ENCODE peak calls at places on chromosomes 2 and 18, in eight cellular contexts. One of them, this sample, is unnamed.

GRCh38 chr18:54881229-54881753 is 53.0 kb downstream of the RAB27B start:
- DNase-seq in nucleus accumbens: no peak
- DNase-seq in KBM-7: no peak
- DNase-seq in PC-3: no peak
- DNase-seq in activated CD8-positive, alpha-beta memory T cell treated with anti-CD3 and anti-CD28 coated beads for 48 hours: no peak
- DNase-seq in breast epithelium: no peak
- DNase-seq in GM20000: no peak
- DNase-seq in NCI-H69: no peak
- DNase-seq in this sample: no peak

GRCh38 chr2:106956879-106957278 is 70.9 kb upstream of the ST6GAL2 start:
- DNase-seq in PC-3: peak
- DNase-seq in breast epithelium: no peak
- DNase-seq in nucleus accumbens: no peak
- DNase-seq in NCI-H69: peak
- DNase-seq in activated CD8-positive, alpha-beta memory T cell treated with anti-CD3 and anti-CD28 coated beads for 48 hours: no peak
- DNase-seq in KBM-7: no peak
- DNase-seq in GM20000: no peak
- DNase-seq in this sample: no peak

GRCh38 chr18:9898792-9899549 is 13.2 kb downstream of the TXNDC2 start:
- DNase-seq in GM20000: no peak
- DNase-seq in activated CD8-positive, alpha-beta memory T cell treated with anti-CD3 and anti-CD28 coated beads for 48 hours: no peak
- DNase-seq in breast epithelium: no peak
- DNase-seq in PC-3: peak
- DNase-seq in KBM-7: peak
- DNase-seq in nucleus accumbens: no peak
- DNase-seq in NCI-H69: peak
- DNase-seq in this sample: no peak

GRCh38 chr2:237143676-237144440 is 58.2 kb downstream of the COPS8 start:
- DNase-seq in breast epithelium: no peak
- DNase-seq in GM20000: no peak
- DNase-seq in NCI-H69: no peak
- DNase-seq in nucleus accumbens: no peak
- DNase-seq in KBM-7: no peak
- DNase-seq in PC-3: peak
- DNase-seq in activated CD8-positive, alpha-beta memory T cell treated with anti-CD3 and anti-CD28 coated beads for 48 hours: no peak
- DNase-seq in this sample: no peak

GRCh38 chr2:26541401-26542193 is 63.7 kb upstream of the OTOF start:
- DNase-seq in NCI-H69: peak
- DNase-seq in breast epithelium: no peak
- DNase-seq in KBM-7: no peak
- DNase-seq in GM20000: no peak
- DNase-seq in activated CD8-positive, alpha-beta memory T cell treated with anti-CD3 and anti-CD28 coated beads for 48 hours: no peak
- DNase-seq in nucleus accumbens: no peak
- DNase-seq in PC-3: no peak
- DNase-seq in this sample: no peak

GRCh38 chr2:221649045-221649444 is 76.9 kb upstream of the EPHA4 start:
- DNase-seq in NCI-H69: peak
- DNase-seq in KBM-7: no peak
- DNase-seq in breast epithelium: no peak
- DNase-seq in activated CD8-positive, alpha-beta memory T cell treated with anti-CD3 and anti-CD28 coated beads for 48 hours: no peak
- DNase-seq in PC-3: no peak
- DNase-seq in GM20000: no peak
- DNase-seq in nucleus accumbens: no peak
- DNase-seq in this sample: peak

GRCh38 chr2:227252831-227253230 is 72.2 kb upstream of the MFF start:
- DNase-seq in KBM-7: no peak
- DNase-seq in NCI-H69: no peak
- DNase-seq in breast epithelium: no peak
- DNase-seq in nucleus accumbens: no peak
- DNase-seq in GM20000: no peak
- DNase-seq in PC-3: no peak
- DNase-seq in activated CD8-positive, alpha-beta memory T cell treated with anti-CD3 and anti-CD28 coated beads for 48 hours: no peak
- DNase-seq in this sample: no peak

GRCh38 chr18:56248613-56249235 is 389.7 kb downstream of the TXNL1 start:
- DNase-seq in KBM-7: no peak
- DNase-seq in NCI-H69: no peak
- DNase-seq in breast epithelium: no peak
- DNase-seq in GM20000: peak
- DNase-seq in activated CD8-positive, alpha-beta memory T cell treated with anti-CD3 and anti-CD28 coated beads for 48 hours: no peak
- DNase-seq in PC-3: no peak
- DNase-seq in nucleus accumbens: no peak
- DNase-seq in this sample: no peak

GRCh38 chr18:22273101-22274039 is 104.0 kb downstream of the GATA6 start:
- DNase-seq in activated CD8-positive, alpha-beta memory T cell treated with anti-CD3 and anti-CD28 coated beads for 48 hours: no peak
- DNase-seq in breast epithelium: no peak
- DNase-seq in KBM-7: no peak
- DNase-seq in nucleus accumbens: no peak
- DNase-seq in NCI-H69: no peak
- DNase-seq in GM20000: no peak
- DNase-seq in PC-3: no peak
- DNase-seq in this sample: no peak

GRCh38 chr2:131641414-131642206 is 113.9 kb downstream of the CCDC74A start:
- DNase-seq in breast epithelium: no peak
- DNase-seq in KBM-7: peak
- DNase-seq in activated CD8-positive, alpha-beta memory T cell treated with anti-CD3 and anti-CD28 coated beads for 48 hours: no peak
- DNase-seq in nucleus accumbens: no peak
- DNase-seq in NCI-H69: peak
- DNase-seq in GM20000: no peak
- DNase-seq in PC-3: no peak
- DNase-seq in this sample: no peak

GRCh38 chr2:171142398-171142797 is 18.3 kb downstream of the TLK1 start:
- DNase-seq in GM20000: no peak
- DNase-seq in breast epithelium: no peak
- DNase-seq in activated CD8-positive, alpha-beta memory T cell treated with anti-CD3 and anti-CD28 coated beads for 48 hours: no peak
- DNase-seq in NCI-H69: no peak
- DNase-seq in PC-3: no peak
- DNase-seq in nucleus accumbens: no peak
- DNase-seq in KBM-7: no peak
- DNase-seq in this sample: no peak

This sample was measured in thoracic aorta.